ENCODE peak calls at places on chromosomes 3 and 15, in six cellular contexts. H is A549, O is NB4, R is HepG2, C is K562, J is GM12878. E is an unnamed sample.

GRCh38 chr3:67526246-67526645 is 128.2 kb downstream of the SUCLG2 start:
- DNase-seq in R (no peak), J (no peak), O (peak), C (no peak), H (no peak), E (no peak)

GRCh38 chr15:85858586-85859375 is 64.1 kb upstream of the KLHL25 start:
- DNase-seq in J (no peak), H (peak), R (peak), O (peak), C (peak), E (peak)

GRCh38 chr3:83863380-83863779 is 1095.4 kb upstream of the CADM2 start:
- DNase-seq in H (no peak), J (no peak), R (no peak), O (no peak), C (no peak), E (no peak)

GRCh38 chr3:128929364-128929763 is 49.9 kb downstream of the ACAD9 start:
- DNase-seq in R (no peak), H (no peak), C (no peak), O (no peak), J (no peak), E (no peak)

GRCh38 chr15:30985081-30985531 is 6.3 kb downstream of the MTMR10 start:
- DNase-seq in J (no peak), R (no peak), H (no peak), C (no peak), O (no peak), E (peak)

GRCh38 chr3:50299638-50299928 is 378 bp upstream of the HYAL3 start:
- DNase-seq in O (no peak), H (no peak), J (no peak), R (peak), C (no peak), E (no peak)

GRCh38 chr3:188052229-188052965 is 101.6 kb upstream of the LPP start:
- DNase-seq in H (no peak), O (peak), R (peak), C (no peak), J (no peak), E (peak)

GRCh38 chr15:83983634-83984458 is 251.7 kb upstream of the GOLGA6L4 start:
- DNase-seq in J (no peak), R (no peak), H (no peak), C (no peak), O (no peak), E (no peak)

GRCh38 chr3:164192974-164193373 is 885.3 kb downstream of the SI start:
- DNase-seq in C (no peak), R (no peak), J (no peak), O (no peak), H (no peak), E (no peak)

GRCh38 chr3:169661567-169662214 is 1.8 kb downstream of the MECOM start:
- DNase-seq in R (no peak), C (no peak), O (no peak), J (no peak), H (peak), E (peak)

GRCh38 chr15:71752604-71753289 is 57.6 kb upstream of the NR2E3 start:
- DNase-seq in R (peak), O (peak), J (no peak), C (no peak), H (peak), E (peak)

GRCh38 chr3:18349197-18349798 is 75.8 kb downstream of the SATB1 start:
- DNase-seq in R (no peak), J (no peak), H (no peak), O (no peak), C (no peak), E (no peak)

GRCh38 chr3:15204005-15204404 is 2.0 kb upstream of the CAPN7 start:
- DNase-seq in H (peak), C (peak), J (no peak), R (peak), O (peak), E (no peak)

GRCh38 chr3:46671541-46672348 is 21.7 kb downstream of the ALS2CL start:
- DNase-seq in C (no peak), J (no peak), H (no peak), O (no peak), R (no peak), E (no peak)

DNA sequence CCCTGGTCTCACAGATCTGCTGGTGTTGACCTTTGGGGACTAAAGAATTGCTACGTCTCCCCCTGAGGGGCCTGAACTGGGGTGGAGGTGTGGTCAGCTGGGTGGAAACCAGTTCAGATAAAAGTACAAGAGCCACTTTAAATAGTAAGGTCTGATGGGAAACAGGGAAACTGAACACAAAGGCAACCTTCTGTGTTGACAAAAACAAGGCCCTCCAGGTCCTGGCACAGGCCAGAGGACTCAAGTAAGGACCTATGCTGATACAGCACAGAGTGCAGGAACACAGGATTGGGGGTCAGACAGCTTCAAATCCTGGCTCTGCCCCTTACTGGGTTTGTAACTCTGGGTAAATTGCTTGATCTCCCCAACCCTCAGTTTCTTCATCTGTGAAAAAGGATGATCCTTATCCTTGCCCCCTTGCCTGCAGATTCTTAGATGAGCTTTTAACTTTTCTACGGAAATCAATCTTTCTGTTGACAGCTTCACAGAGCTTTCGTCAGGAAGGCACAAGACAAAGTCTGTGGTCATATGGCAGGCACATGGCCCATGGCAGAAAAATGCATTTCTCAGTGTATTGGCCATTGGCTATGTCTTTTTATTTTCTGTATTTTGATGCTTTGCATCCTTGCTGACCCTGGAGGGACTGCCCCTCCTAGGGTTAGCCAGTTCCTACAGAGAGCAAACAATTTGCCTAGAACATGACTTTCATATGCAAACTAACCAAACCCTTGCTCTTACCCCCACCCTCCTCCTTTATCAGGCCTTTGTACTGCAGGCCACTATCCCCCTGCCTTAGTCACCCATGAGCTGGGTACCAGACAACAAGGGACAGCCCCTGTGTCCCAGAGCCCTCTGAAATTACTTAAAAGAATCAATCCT is 24.4 kb upstream of the NOX5 start:
- DNase-seq in J (no peak), O (no peak), C (no peak), H (no peak), R (no peak), E (no peak)
- TF ChIP-seq MYC in J (no peak), O (no peak), C (no peak), H (no peak), R (no peak), E (no peak)

GRCh38 chr15:42089942-42090341 is 4.4 kb downstream of the PLA2G4D start:
- DNase-seq in J (no peak), R (no peak), C (no peak), H (no peak), O (no peak), E (no peak)

GRCh38 chr15:42088801-42089640 is 5.3 kb downstream of the PLA2G4D start:
- DNase-seq in H (no peak), R (no peak), C (no peak), J (no peak), O (no peak), E (no peak)

GRCh38 chr15:42091753-42092665 is 2.4 kb downstream of the PLA2G4D start:
- DNase-seq in R (peak), C (no peak), O (peak), J (no peak), H (no peak), E (no peak)

GRCh38 chr15:42090375-42090774 is 4.0 kb downstream of the PLA2G4D start:
- DNase-seq in H (no peak), O (no peak), J (no peak), C (no peak), R (no peak), E (no peak)

DNA sequence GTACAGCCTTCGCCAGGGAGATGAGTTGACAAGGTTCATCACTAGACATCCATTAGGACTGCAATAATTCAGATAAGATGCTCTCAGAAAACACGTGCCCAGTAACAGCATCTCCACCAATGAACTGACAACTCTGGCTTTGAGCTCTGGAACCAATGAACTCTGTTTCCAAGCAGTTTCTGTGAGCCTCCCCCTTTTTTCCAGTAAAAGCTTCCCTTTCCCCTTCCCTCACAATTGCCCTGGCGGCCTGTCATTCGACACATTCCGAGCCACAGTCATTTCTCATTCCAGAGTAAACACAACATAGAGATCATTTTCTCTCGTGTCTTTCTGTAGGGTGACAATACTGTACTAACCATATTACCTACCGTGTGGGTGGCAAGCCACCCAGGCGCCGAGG is 3.6 kb downstream of the PLA2G4D start:
- DNase-seq in J (no peak), C (no peak), H (no peak), O (no peak), R (no peak), E (no peak)
- TF ChIP-seq MYC in J (no peak), C (no peak), H (no peak), O (no peak), R (no peak), E (no peak)

GRCh38 chr3:98679986-98680385 is 83.2 kb upstream of the ST3GAL6 start:
- DNase-seq in H (no peak), J (no peak), C (no peak), O (no peak), R (no peak), E (no peak)

GRCh38 chr3:98681486-98681885 is 81.7 kb upstream of the ST3GAL6 start:
- DNase-seq in R (no peak), O (no peak), C (no peak), H (no peak), J (no peak), E (no peak)

GRCh38 chr3:98680723-98681122 is 82.4 kb upstream of the ST3GAL6 start:
- DNase-seq in H (no peak), J (no peak), R (no peak), C (no peak), O (no peak), E (peak)
- TF ChIP-seq MYC in H (no peak), J (no peak), R (no peak), C (no peak), O (no peak), E (no peak)

GRCh38 chr3:184037816-184038215 is 6.3 kb downstream of the HTR3D start:
- DNase-seq in J (no peak), C (no peak), R (no peak), O (no peak), H (no peak), E (no peak)

GRCh38 chr3:184039414-184039813 is 7.9 kb downstream of the HTR3D start:
- DNase-seq in H (no peak), C (no peak), R (no peak), J (no peak), O (peak), E (no peak)

GRCh38 chr3:184042617-184043016 is 10.2 kb upstream of the HTR3C start:
- DNase-seq in H (no peak), C (no peak), O (no peak), R (no peak), J (no peak), E (no peak)

GRCh38 chr3:184040010-184040409 is 8.5 kb downstream of the HTR3D start:
- DNase-seq in J (no peak), O (peak), R (peak), H (peak), C (peak), E (peak)
- TF ChIP-seq MYC in J (no peak), O (no peak), R (no peak), H (no peak), C (no peak), E (no peak)

DNA sequence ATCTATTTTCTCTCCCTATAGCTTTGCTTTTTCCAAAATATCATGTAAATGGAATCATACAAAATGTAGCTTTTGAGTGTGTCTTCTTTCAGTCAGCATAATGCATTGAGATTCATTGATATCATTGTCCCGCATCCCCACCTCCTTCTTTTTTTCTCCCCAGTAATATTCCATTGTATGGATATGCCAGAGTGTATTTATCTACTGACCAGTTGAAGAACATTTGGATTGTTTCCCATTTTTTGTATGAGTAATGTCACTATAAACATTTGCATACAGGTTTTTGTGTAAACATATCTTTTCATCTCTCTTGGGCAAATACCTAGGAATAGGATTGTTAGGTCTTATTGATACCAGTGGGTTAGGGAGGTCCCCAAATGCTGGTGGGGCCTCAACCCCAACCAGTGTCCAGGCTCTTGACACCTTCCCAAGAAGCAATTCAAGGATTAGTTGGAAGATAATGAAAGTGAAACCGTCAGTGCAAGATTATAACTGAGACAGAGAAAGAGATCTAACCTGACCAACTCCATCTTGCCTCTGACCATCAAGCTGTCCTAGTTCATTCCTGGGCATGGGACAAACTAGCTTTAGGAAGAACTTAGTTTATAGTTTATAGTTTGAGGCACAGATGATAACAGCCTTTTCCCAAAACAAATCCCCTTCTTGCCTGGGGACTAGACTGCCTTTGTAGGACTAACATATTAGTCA is 7.4 kb upstream of the SLC33A1 start:
- DNase-seq in C (no peak), J (no peak), H (no peak), R (no peak), O (no peak), E (no peak)
- TF ChIP-seq MYC in C (no peak), J (no peak), H (no peak), R (no peak), O (no peak), E (no peak)

GRCh38 chr3:177787279-177788041 is 590.2 kb upstream of the TBL1XR1 start:
- DNase-seq in R (no peak), J (no peak), O (no peak), C (no peak), H (no peak), E (no peak)
- TF ChIP-seq MYC in R (no peak), J (no peak), O (no peak), C (no peak), H (no peak), E (no peak)

DNA sequence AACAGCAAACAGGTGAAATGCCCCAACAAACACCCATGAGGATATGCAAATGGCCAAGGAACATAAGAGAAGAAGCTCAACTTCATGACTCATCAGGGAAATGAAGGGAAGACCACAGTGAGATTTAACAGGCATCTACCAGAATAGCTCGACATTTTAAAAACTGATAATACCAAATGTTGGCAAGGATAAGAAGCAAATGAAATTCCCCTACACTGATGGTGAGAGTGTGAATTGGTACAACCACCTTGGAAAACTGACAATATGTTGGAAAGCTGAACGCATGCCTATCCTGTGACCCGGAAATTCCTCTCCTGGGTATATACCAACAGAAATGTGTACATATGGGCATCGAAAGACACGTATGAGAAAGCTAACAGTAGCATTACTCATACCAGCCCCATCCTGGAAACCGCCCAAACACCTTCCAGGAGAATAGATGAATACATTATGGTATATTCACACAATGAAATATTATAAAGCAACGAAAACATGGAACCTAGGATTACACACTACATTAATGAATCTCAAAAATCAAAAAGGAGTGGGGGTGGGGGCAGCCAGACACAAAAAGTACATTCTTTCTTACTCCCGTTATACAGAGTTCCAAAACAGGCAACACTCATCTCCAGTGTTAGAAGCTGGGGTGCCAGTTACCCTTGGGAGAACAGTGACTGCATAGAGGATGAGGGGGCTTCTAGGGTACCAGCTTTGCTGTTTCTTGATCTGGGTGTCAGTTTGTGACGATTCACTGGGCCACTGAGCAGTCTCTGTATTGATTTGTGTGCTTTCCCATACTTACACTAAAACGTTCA is 16.9 kb downstream of the RFTN1 start:
- DNase-seq in J (peak), H (no peak), C (no peak), R (no peak), O (no peak), E (no peak)
- TF ChIP-seq MYC in J (no peak), H (no peak), C (no peak), R (no peak), O (no peak), E (no peak)

GRCh38 chr15:50055333-50056278 is 63.4 kb downstream of the ATP8B4 start:
- DNase-seq in J (no peak), H (no peak), O (peak), C (no peak), R (no peak), E (no peak)

GRCh38 chr15:50053457-50053856 is 65.6 kb downstream of the ATP8B4 start:
- DNase-seq in H (no peak), C (no peak), J (no peak), R (no peak), O (no peak), E (no peak)

GRCh38 chr15:50051344-50051743 is 67.7 kb downstream of the ATP8B4 start:
- DNase-seq in H (no peak), R (no peak), O (no peak), C (no peak), J (no peak), E (no peak)

GRCh38 chr15:50049871-50050270 is 69.2 kb downstream of the ATP8B4 start:
- DNase-seq in R (no peak), O (no peak), J (no peak), C (no peak), H (peak), E (no peak)

GRCh38 chr15:50051811-50052419 is 67.1 kb downstream of the ATP8B4 start:
- DNase-seq in J (no peak), R (peak), C (peak), H (peak), O (peak), E (peak)
- TF ChIP-seq MYC in J (no peak), R (no peak), C (no peak), H (no peak), O (no peak), E (no peak)

DNA sequence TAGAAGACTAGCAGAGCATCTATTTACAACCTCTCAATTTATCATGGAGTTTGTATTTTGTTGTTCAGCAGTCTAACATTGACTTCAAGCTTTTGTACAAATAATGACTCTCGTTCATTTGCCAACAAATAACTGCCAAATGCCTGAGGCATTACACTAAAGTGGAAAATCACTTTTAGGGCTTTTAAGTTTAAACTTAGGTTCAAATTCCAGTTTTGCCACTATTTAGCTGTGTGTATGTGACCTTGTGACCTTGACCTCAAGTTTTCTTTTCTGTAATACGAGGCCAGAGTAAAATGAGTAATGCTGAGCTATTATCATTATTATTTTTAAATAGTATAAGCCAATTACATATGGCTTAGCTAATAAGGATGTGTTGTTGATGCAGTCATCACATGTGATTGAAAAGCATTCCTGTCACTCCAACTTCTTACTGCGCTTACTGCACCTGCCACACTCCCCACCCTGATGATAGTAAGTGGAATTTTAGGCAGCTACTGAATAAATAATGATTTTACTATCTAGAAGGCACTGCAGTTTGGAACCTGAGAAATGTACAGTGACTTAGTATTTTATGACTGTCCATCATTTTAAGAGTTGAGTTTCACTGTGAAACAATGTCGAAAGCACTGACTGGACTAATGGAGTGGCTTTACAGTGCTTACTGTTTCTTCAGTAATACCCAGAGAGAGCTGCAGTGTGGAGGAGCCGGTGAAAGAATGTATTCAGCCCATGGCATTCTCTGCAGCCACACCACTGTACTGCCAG is 16.3 kb downstream of the ARL8B start:
- DNase-seq in H (no peak), J (no peak), C (no peak), R (peak), O (no peak), E (peak)
- TF ChIP-seq MYC in H (no peak), J (no peak), C (no peak), R (no peak), O (no peak), E (no peak)

GRCh38 chr3:139332092-139332491 is 11.7 kb upstream of the MRPS22 start:
- DNase-seq in J (no peak), C (no peak), O (no peak), R (no peak), H (no peak), E (no peak)
- TF ChIP-seq MYC in J (no peak), C (no peak), O (no peak), R (no peak), H (no peak), E (no peak)

E was measured in endothelial cell of umbilical vein.